ENCODE peak calls at places on chromosomes 12 and 14, in eight cellular contexts. G is stimulated activated CD4-positive, alpha-beta T cell treated with anti-CD3 and anti-CD28 coated beads, Interleukin-1b, Interleukin-23, amount 100 ng/mL, for 1 hour; T is endothelial cell; Z is Right ventricle myocardium inferior; P is BJ; N is body of pancreas; F is naive thymus-derived CD4-positive, alpha-beta T cell; X is Jurkat, Clone E6-1. K is an unnamed sample.

GRCh38 chr12:132021031-132021871 is 71.5 kb downstream of the EP400 start:
- DNase-seq in G (no peak), T (no peak), Z (no peak), P (no peak), N (no peak), F (no peak), X (no peak), K (no peak)

GRCh38 chr14:22602853-22603252 is 4.8 kb downstream of the ABHD4 start:
- DNase-seq in G (no peak), T (no peak), Z (no peak), P (no peak), N (no peak), F (no peak), X (no peak), K (no peak)

GRCh38 chr14:101827286-101827685 is 65.8 kb downstream of the PPP2R5C start:
- DNase-seq in G (no peak), T (no peak), Z (no peak), P (no peak), N (no peak), F (no peak), X (no peak), K (no peak)

GRCh38 chr14:22547948-22548750 is 40.9 kb downstream of the DAD1 start:
- DNase-seq in G (no peak), T (no peak), Z (no peak), P (no peak), N (peak), F (no peak), X (no peak), K (no peak)

GRCh38 chr12:131615316-131616053 is 95.4 kb upstream of the SFSWAP start:
- DNase-seq in G (no peak), T (no peak), Z (no peak), P (no peak), N (no peak), F (no peak), X (no peak), K (no peak)

GRCh38 chr14:105095236-105095805 is 30.1 kb upstream of the GPR132 start:
- DNase-seq in G (no peak), T (no peak), Z (no peak), P (no peak), N (no peak), F (no peak), X (no peak), K (no peak)

GRCh38 chr14:64812412-64812811 is 67.3 kb downstream of the SPTB start:
- DNase-seq in G (no peak), T (no peak), Z (no peak), P (no peak), N (peak), F (peak), X (no peak), K (no peak)

GRCh38 chr14:34857689-34858449 is 17.3 kb downstream of the BAZ1A start:
- DNase-seq in G (no peak), T (no peak), Z (no peak), P (no peak), N (no peak), F (peak), X (peak), K (no peak)

GRCh38 chr14:50520947-50521815 is 11.2 kb downstream of the MAP4K5 start:
- DNase-seq in G (no peak), T (no peak), Z (no peak), P (peak), N (peak), F (no peak), X (no peak), K (no peak)

GRCh38 chr14:94738097-94738496 is 31.8 kb downstream of the GSC start:
- DNase-seq in G (no peak), T (no peak), Z (no peak), P (no peak), N (no peak), F (no peak), X (no peak), K (no peak)

GRCh38 chr12:123513805-123514204 is 19.7 kb downstream of the RILPL1 start:
- DNase-seq in G (no peak), T (no peak), Z (no peak), P (no peak), N (no peak), F (no peak), X (no peak), K (no peak)

K was measured in HFF-Myc.